ENCODE peak calls at places on chromosomes 5 and 9, in nine cellular contexts. M, N, G, U, L, A, D, V and Z are unnamed samples.

GRCh38 chr5:143219696-143220095 is 183.8 kb downstream of the NR3C1 start:
- DNase-seq in V (no peak), G (no peak), M (no peak), N (no peak), U (no peak), D (no peak), L (no peak), A (no peak), Z (no peak)

GRCh38 chr5:114977979-114978573 is 191.6 kb downstream of the TRIM36 start:
- DNase-seq in L (no peak), G (no peak), V (no peak), U (no peak), N (no peak), M (no peak), D (no peak), A (no peak), Z (no peak)

GRCh38 chr5:58582004-58582403 is 871 bp upstream of the RAB3C start:
- DNase-seq in D (no peak), U (no peak), G (peak; percentile 52), L (peak; percentile 51), M (no peak), A (no peak), V (peak; percentile 82), N (no peak), Z (no peak)

GRCh38 chr5:120678279-120678678 is 214.2 kb downstream of the PRR16 start:
- DNase-seq in A (no peak), N (no peak), U (no peak), D (no peak), V (no peak), M (no peak), G (no peak), L (no peak), Z (no peak)

GRCh38 chr9:116049506-116049905 is 104.1 kb upstream of the PAPPA start:
- DNase-seq in U (no peak), N (no peak), M (no peak), V (no peak), G (no peak), D (no peak), L (no peak), A (no peak), Z (no peak)

GRCh38 chr5:152549709-152550108 is 144.6 kb upstream of the NMUR2 start:
- DNase-seq in L (no peak), U (no peak), M (no peak), G (no peak), V (no peak), N (no peak), A (no peak), D (no peak), Z (no peak)

GRCh38 chr5:81760521-81760920 is 9.6 kb upstream of the SSBP2 start:
- DNase-seq in M (no peak), L (no peak), N (no peak), A (no peak), V (no peak), D (no peak), U (no peak), G (no peak), Z (no peak)

GRCh38 chr5:149999866-150000260 is 591 bp downstream of the TIGD6 start:
- DNase-seq in M (no peak), A (no peak), G (no peak), D (no peak), U (no peak), L (no peak), V (no peak), N (no peak), Z (no peak)

GRCh38 chr9:95580812-95581761 is 64.3 kb upstream of the PTCH1 start:
- DNase-seq in V (no peak), D (no peak), M (no peak), N (no peak), A (no peak), U (no peak), G (no peak), L (no peak), Z (no peak)

GRCh38 chr5:76041863-76042262 is 41.3 kb upstream of the SV2C start:
- DNase-seq in N (no peak), V (no peak), M (no peak), U (no peak), L (no peak), A (no peak), D (no peak), G (no peak), Z (no peak)

GRCh38 chr5:95630394-95630917 is 10.6 kb downstream of the GPR150 start:
- DNase-seq in U (no peak), L (no peak), M (no peak), G (no peak), A (no peak), N (no peak), V (no peak), D (no peak), Z (no peak)

GRCh38 chr5:65076251-65076869 is 307.6 kb downstream of the CWC27 start:
- DNase-seq in G (peak; percentile 17), U (peak; percentile 42), M (peak; percentile 52), A (peak; percentile 75), V (no peak), D (no peak), N (peak; percentile 71), L (no peak), Z (no peak)

GRCh38 chr9:133129001-133129799 is 8.2 kb upstream of the RALGDS start:
- DNase-seq in A (no peak), M (no peak), N (no peak), G (no peak), U (peak; percentile 57), L (no peak), D (no peak), V (no peak), Z (no peak)
- TF ChIP-seq POLR2A in A (no peak), M (no peak), N (no peak), G (no peak), U (no peak), L (no peak), D (no peak), V (no peak), Z (no peak)

DNA sequence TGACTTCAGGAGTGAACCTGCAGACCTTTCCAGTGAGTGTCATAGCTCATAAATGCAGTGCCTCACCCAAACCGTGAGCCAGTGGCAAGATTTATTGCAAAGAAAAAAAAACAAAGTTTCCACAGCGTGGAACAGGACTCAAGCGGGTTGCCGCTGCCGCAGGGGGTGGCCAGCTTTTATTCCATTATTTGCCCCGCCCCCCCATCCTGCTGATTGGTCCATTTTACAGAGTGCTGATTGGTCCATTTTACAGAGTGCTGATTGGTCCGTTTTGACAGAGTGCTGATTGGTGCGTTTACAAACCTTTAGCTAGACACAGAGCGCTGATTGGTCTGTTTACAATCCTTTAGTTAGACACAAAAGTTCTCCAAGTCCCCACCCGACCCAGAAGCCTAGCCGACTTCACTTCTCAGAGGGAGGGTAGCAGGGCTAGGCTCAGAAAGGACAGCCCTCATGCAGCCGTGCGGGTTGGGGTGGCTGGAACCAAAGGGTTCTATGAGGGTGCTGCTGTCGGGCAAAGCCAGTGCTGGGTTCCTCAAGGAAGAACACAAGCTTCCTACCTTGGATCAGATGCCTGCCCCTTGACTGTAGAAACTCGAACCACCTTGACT is 9.2 kb upstream of the RNF130 start:
- DNase-seq in U (no peak), N (no peak), G (no peak), L (no peak), V (no peak), A (no peak), M (no peak), D (no peak), Z (no peak)
- H3K27ac ChIP-seq in U (no peak overlapping the region), N (no peak overlapping the region), G (no peak overlapping the region), L (no peak overlapping the region), V (no peak overlapping the region), A (no peak overlapping the region), M (no peak overlapping the region), D (no peak overlapping the region), Z (no peak overlapping the region)

DNA sequence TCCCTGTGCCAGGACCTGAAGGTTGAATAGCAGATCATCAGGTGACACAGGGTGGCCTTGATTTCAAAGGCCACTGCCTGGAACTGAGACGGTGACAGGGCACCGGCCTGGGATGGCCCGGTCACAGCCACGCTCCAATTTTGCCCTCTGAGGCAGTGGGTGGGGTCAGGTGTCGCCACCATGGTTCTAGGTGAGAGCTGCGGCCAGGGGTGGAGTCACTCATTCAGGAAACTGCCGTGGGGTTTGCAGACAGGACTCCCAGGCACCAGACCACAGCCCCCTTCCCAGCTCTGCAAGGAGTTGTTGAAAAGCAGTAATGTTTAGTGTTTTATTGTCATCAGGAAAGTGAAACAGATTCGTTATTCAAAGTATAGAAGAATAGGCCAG is 17.3 kb upstream of the RNU6ATAC start:
- DNase-seq in G (no peak), A (no peak), V (peak; percentile 33), L (no peak), U (no peak), D (peak; percentile 51), N (peak; percentile 48), M (no peak), Z (no peak)
- H3K4me1 ChIP-seq in G (no peaks in the 10 kb centered on the region), A (peaks cover 6% of the 10 kb centered on the region), V (peaks cover 7% of the 10 kb centered on the region), L (no peaks in the 10 kb centered on the region), U (no peaks in the 10 kb centered on the region), D (peaks cover 5% of the 10 kb centered on the region), N (no peaks in the 10 kb centered on the region), M (no peaks in the 10 kb centered on the region), Z (peaks cover 13% of the 10 kb centered on the region)

GRCh38 chr9:127608104-127608966 is 3.7 kb upstream of the STXBP1 start:
- DNase-seq in U (peak; percentile 86), L (peak; percentile 88), G (peak; percentile 76), V (peak; percentile 91), M (peak; percentile 83), D (peak; percentile 90), A (peak; percentile 81), N (peak; percentile 87), Z (no peak)

GRCh38 chr9:127614961-127615360 is 2.9 kb downstream of the STXBP1 start:
- DNase-seq in D (no peak), L (no peak), U (peak; percentile 34), N (no peak), M (no peak), G (no peak), A (no peak), V (no peak), Z (no peak)

GRCh38 chr9:127612993-127613954 is 1.2 kb downstream of the STXBP1 start:
- DNase-seq in G (peak; percentile 53), L (peak; percentile 87), N (peak; percentile 72), U (peak; percentile 83), V (peak; percentile 85), D (peak; percentile 91), M (peak; percentile 56), A (peak; percentile 79), Z (no peak)

DNA sequence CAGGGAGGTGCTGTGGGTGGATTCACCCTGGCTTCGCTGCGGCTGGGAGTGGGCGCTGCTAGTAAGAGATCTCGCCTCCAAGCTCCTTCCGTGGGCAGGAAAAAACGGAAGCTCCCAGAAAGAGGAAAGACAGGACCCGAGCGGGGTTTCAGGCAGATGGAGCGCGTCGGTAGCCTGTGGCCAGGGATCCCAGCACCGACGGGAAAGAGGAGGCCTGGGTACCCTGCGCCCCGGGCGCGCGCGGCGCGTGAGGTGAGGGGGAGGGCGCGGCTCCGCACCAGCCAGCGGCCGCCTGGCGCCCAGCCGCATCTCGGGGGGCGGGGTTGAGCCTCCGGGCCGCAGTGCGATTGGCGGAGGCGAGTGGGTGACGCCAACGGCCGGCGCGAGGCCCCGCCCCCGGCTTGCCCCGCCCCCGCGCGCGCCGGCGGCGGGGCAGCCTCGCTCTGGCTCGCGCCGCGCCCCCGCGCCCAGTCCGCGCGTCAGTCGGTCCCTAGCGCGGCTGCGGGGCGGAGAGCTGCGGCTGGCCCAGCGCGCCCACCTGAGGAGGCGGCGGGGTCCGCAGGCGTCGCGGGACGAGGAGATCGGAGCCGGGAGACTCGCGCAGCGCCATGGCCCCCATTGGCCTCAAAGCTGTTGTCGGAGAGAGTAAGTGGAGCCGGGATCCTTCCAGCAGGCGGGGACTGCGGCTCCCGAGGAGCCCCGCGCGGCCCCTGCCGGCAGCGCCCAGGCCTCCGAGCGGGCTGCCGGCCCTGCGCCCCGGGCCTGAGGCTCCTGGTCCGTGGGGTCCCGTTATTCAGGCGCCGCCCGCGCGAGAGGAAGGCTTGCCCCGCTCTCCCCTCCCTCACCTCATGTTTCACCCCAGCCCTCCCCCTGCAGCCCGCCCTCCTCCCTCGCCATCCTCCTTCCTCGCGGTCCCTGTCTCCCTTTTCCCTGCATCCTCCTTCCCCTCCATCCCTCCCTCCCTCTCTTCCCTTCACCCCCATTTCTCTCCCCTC is at the start of gene STXBP1:
- DNase-seq in U (peak; percentile 87), G (peak; percentile 92), A (peak; percentile 83), M (peak; percentile 81), V (peak; percentile 94), N (peak; percentile 94), D (peak; percentile 94), L (peak; percentile 95), Z (no peak)
- TF ChIP-seq POLR2A in U (peak; percentile 90), G (peak; percentile 64), A (peak; percentile 88), M (peak; percentile 59), V (no peak), N (peak; percentile 24), D (peak; percentile 36), L (no peak), Z (peak; percentile 84)